ENCODE peak calls at places on chromosome X, in four cellular contexts. U is activated CD4-positive, alpha-beta T cell treated with anti-CD3 and anti-CD28 coated beads, Interleukin-2, amount 50 U/mL, for 1 hour; W is colonic mucosa; G is T-cell. D is an unnamed sample.

GRCh38 chrX:26347171-26347570 is 131.2 kb downstream of the MAGEB5 start:
- DNase-seq in U (no peak), W (no peak), G (no peak), D (no peak)

GRCh38 chrX:103666202-103667107 is 20.0 kb downstream of the MORF4L2 start:
- DNase-seq in U (no peak), W (no peak), G (no peak), D (no peak)

GRCh38 chrX:154308108-154308946 is 12.7 kb downstream of the TKTL1 start:
- DNase-seq in U (peak), W (peak), G (peak), D (peak)

GRCh38 chrX:132165005-132165404 is 37.2 kb upstream of the FRMD7 start:
- DNase-seq in U (no peak), W (no peak), G (no peak), D (no peak)

GRCh38 chrX:63387411-63387810 is 36.3 kb upstream of the SPIN4 start:
- DNase-seq in U (no peak), W (no peak), G (no peak), D (no peak)

GRCh38 chrX:123665197-123665596 is 67.7 kb downstream of the THOC2 start:
- DNase-seq in U (no peak), W (no peak), G (no peak), D (no peak)

GRCh38 chrX:64975989-64976672 is at the start of gene ZC4H2:
- DNase-seq in U (peak), W (peak), G (peak), D (peak)

GRCh38 chrX:78104447-78105176 is 564 bp downstream of the PGK1 start:
- DNase-seq in U (peak), W (peak), G (peak), D (peak)

GRCh38 chrX:155865193-155865592 is 16.0 kb upstream of the VAMP7 start:
- DNase-seq in U (no peak), W (no peak), G (no peak), D (no peak)

GRCh38 chrX:750812-751211 is 120.2 kb downstream of the SHOX start:
- DNase-seq in U (no peak), W (no peak), G (no peak), D (no peak)

GRCh38 chrX:118839334-118839958 is 15.8 kb downstream of the ZCCHC12 start:
- DNase-seq in U (peak), W (peak), G (peak), D (peak)

GRCh38 chrX:82775426-82775825 is 732.7 kb upstream of the POU3F4 start:
- DNase-seq in U (no peak), W (no peak), G (no peak), D (no peak)

GRCh38 chrX:38275615-38276014 is 51.7 kb downstream of the RPGR start:
- DNase-seq in U (no peak), W (no peak), G (no peak), D (no peak)

GRCh38 chrX:29143756-29144155 is 556.5 kb downstream of the IL1RAPL1 start:
- DNase-seq in U (no peak), W (no peak), G (no peak), D (no peak)

GRCh38 chrX:100413231-100413630 is 3.2 kb upstream of the PCDH19 start:
- DNase-seq in U (peak), W (peak), G (no peak), D (no peak)

GRCh38 chrX:18098704-18099103 is 122.0 kb downstream of the BEND2 start:
- DNase-seq in U (no peak), W (no peak), G (no peak), D (no peak)

GRCh38 chrX:2536974-2537373 is 36.2 kb upstream of the DHRSX start:
- DNase-seq in U (no peak), W (no peak), G (no peak), D (no peak)

GRCh38 chrX:103687073-103687695 is 685 bp upstream of the MORF4L2 start:
- DNase-seq in U (peak), W (peak), G (peak), D (peak)

GRCh38 chrX:46574337-46574940 is 874 bp downstream of the CHST7 start:
- DNase-seq in U (peak), W (no peak), G (peak), D (no peak)

GRCh38 chrX:21856504-21856903 is 717 bp downstream of the YY2 start:
- DNase-seq in U (no peak), W (no peak), G (no peak), D (no peak)

GRCh38 chrX:22126311-22126710 is 94.2 kb downstream of the PHEX start:
- DNase-seq in U (no peak), W (no peak), G (no peak), D (no peak)

GRCh38 chrX:17654116-17654515 is 83.2 kb upstream of the SCML1 start:
- DNase-seq in U (peak), W (no peak), G (peak), D (peak)

GRCh38 chrX:153462291-153462690 is 8.1 kb downstream of the HAUS7 start:
- DNase-seq in U (no peak), W (no peak), G (no peak), D (no peak)

GRCh38 chrX:14697453-14697852 is 168.1 kb downstream of the GLRA2 start:
- DNase-seq in U (peak), W (peak), G (no peak), D (no peak)

GRCh38 chrX:21798677-21799219 is 40.7 kb upstream of the MBTPS2 start:
- DNase-seq in U (no peak), W (no peak), G (no peak), D (no peak)

GRCh38 chrX:12991575-12991974 is 16.7 kb downstream of the TMSB4X start:
- DNase-seq in U (no peak), W (no peak), G (no peak), D (no peak)

GRCh38 chrX:6793000-6793399 is 258.1 kb upstream of the VCX3A start:
- DNase-seq in U (no peak), W (no peak), G (no peak), D (no peak)

GRCh38 chrX:79366888-79367749 is at the start of gene ITM2A:
- DNase-seq in U (peak), W (peak), G (peak), D (peak)

GRCh38 chrX:826448-826847 is 195.9 kb downstream of the SHOX start:
- DNase-seq in U (no peak), W (no peak), G (no peak), D (no peak)

GRCh38 chrX:118239471-118239870 is 106.4 kb upstream of the WDR44 start:
- DNase-seq in U (no peak), W (no peak), G (no peak), D (no peak)

GRCh38 chrX:15497865-15498264 is 2.7 kb upstream of the BMX start:
- DNase-seq in U (peak), W (peak), G (peak), D (peak)

GRCh38 chrX:71618303-71618721 is at the start of gene CXCR3:
- DNase-seq in U (peak), W (no peak), G (peak), D (no peak)

GRCh38 chrX:52363247-52363883 is 5.5 kb upstream of the XAGE2 start:
- DNase-seq in U (no peak), W (peak), G (no peak), D (no peak)

GRCh38 chrX:14356401-14356800 is 172.9 kb upstream of the GLRA2 start:
- DNase-seq in U (no peak), W (no peak), G (no peak), D (no peak)

GRCh38 chrX:20042221-20042620 is 51.4 kb upstream of the BCLAF3 start:
- DNase-seq in U (no peak), W (no peak), G (no peak), D (no peak)

GRCh38 chrX:31201503-31201902 is 129.7 kb upstream of the FTHL17 start:
- DNase-seq in U (no peak), W (no peak), G (no peak), D (no peak)

GRCh38 chrX:31091819-31092218 is 20.0 kb upstream of the FTHL17 start:
- DNase-seq in U (no peak), W (no peak), G (no peak), D (no peak)

D was measured in naive thymus-derived CD4-positive, alpha-beta T cell.